ENCODE peak calls at places on chromosomes 13 and 19, in four cellular contexts. D, B, X and W are unnamed samples.

GRCh38 chr13:113089693-113090414 is 15.7 kb upstream of the F7 start:
- DNase-seq in X (no peak), B (no peak), D (no peak), W (no peak)

GRCh38 chr13:37241786-37242185 is 136.3 kb upstream of the CSNK1A1L start:
- DNase-seq in X (no peak), D (no peak), B (no peak), W (no peak)

GRCh38 chr19:658916-659839 is 3.8 kb downstream of the RNF126 start:
- DNase-seq in D (peak), B (no peak), X (peak), W (no peak)

GRCh38 chr13:110640591-110641029 is 25.3 kb downstream of the NAXD start:
- DNase-seq in B (no peak), X (no peak), D (no peak), W (no peak)

GRCh38 chr19:46618670-46619231 is 6.1 kb downstream of the PTGIR start:
- DNase-seq in X (no peak), B (peak), D (peak), W (no peak)

GRCh38 chr13:108961542-108962125 is 332.2 kb downstream of the MYO16 start:
- DNase-seq in X (no peak), D (no peak), B (peak), W (no peak)

GRCh38 chr13:112893570-112894422 is 75.2 kb upstream of the MCF2L start:
- DNase-seq in D (no peak), B (peak), X (no peak), W (no peak)

GRCh38 chr19:50486823-50487515 is 10.3 kb upstream of the GARIN5A start:
- DNase-seq in B (peak), X (no peak), D (peak), W (no peak)

GRCh38 chr13:68375004-68375403 is 1144.9 kb upstream of the PCDH9 start:
- DNase-seq in D (no peak), X (no peak), B (no peak), W (no peak)

GRCh38 chr19:42250666-42251531 is 4.0 kb downstream of the ERF start:
- DNase-seq in X (no peak), D (no peak), B (no peak), W (no peak)

GRCh38 chr19:28307460-28307859 is 905.5 kb downstream of the UQCRFS1 start:
- DNase-seq in B (no peak), D (no peak), X (no peak), W (no peak)

GRCh38 chr13:110600261-110600819 is 15.0 kb upstream of the NAXD start:
- DNase-seq in D (no peak), X (no peak), B (no peak), W (no peak)

GRCh38 chr19:30402790-30403189 is 30.6 kb downstream of the ZNF536 start:
- DNase-seq in X (no peak), B (no peak), D (no peak), W (no peak)

GRCh38 chr19:1104452-1105216 is 840 bp downstream of the GPX4 start:
- DNase-seq in D (peak), B (peak), X (peak), W (peak)

GRCh38 chr13:51912091-51912490 is 50.3 kb downstream of the CCDC70 start:
- DNase-seq in B (no peak), X (no peak), D (no peak), W (peak)

GRCh38 chr13:98147521-98147920 is 4.6 kb downstream of the FARP1 start:
- DNase-seq in B (no peak), D (no peak), X (no peak), W (no peak)

GRCh38 chr19:4338441-4339350 is at the start of gene STAP2:
- DNase-seq in D (no peak), X (no peak), B (peak), W (no peak)

GRCh38 chr19:6828306-6828697 is 55.8 kb downstream of the VAV1 start:
- DNase-seq in D (no peak), B (no peak), X (no peak), W (peak)

GRCh38 chr13:73924607-73925006 is 209.6 kb downstream of the KLF12 start:
- DNase-seq in D (no peak), X (no peak), B (no peak), W (no peak)

GRCh38 chr13:98530236-98530635 is 46.7 kb downstream of the STK24 start:
- DNase-seq in X (no peak), B (no peak), D (no peak), W (no peak)

GRCh38 chr19:33377586-33378475 is 4.3 kb downstream of the CEBPG start:
- DNase-seq in X (no peak), B (no peak), D (no peak), W (no peak)

GRCh38 chr13:51832471-51833152 is 12.4 kb downstream of the TMEM272 start:
- DNase-seq in B (peak), X (no peak), D (peak), W (peak)

GRCh38 chr13:51303063-51303552 is 36.4 kb upstream of the SERPINE3 start:
- DNase-seq in X (no peak), B (no peak), D (no peak), W (no peak)